ENCODE peak calls at places on chromosomes 7 and 10, in five cellular contexts. One of them, this sample, is unnamed.

GRCh38 chr10:103692421-103693069 is 162.8 kb downstream of the SH3PXD2A start:
- DNase-seq in PC-3: no peak
- DNase-seq in lung: no peak
- DNase-seq in HCT116: no peak
- DNase-seq in CD8-positive, alpha-beta T cell: peak
- DNase-seq in this sample: no peak

GRCh38 chr7:149886018-149886416 is 12.2 kb downstream of the ATP6V0E2 start:
- DNase-seq in CD8-positive, alpha-beta T cell: no peak
- DNase-seq in lung: no peak
- DNase-seq in HCT116: no peak
- DNase-seq in PC-3: no peak
- DNase-seq in this sample: no peak

GRCh38 chr7:15720849-15721471 is 34.5 kb upstream of the MEOX2 start:
- DNase-seq in CD8-positive, alpha-beta T cell: no peak
- DNase-seq in HCT116: peak
- DNase-seq in PC-3: peak
- DNase-seq in lung: no peak
- DNase-seq in this sample: peak

GRCh38 chr7:149838992-149839408 is 825 bp downstream of the ZNF862 start:
- DNase-seq in CD8-positive, alpha-beta T cell: no peak
- DNase-seq in PC-3: peak
- DNase-seq in HCT116: no peak
- DNase-seq in lung: no peak
- DNase-seq in this sample: no peak

GRCh38 chr7:158811461-158811860 is 17.8 kb downstream of the ESYT2 start:
- DNase-seq in lung: peak
- DNase-seq in CD8-positive, alpha-beta T cell: peak
- DNase-seq in PC-3: peak
- DNase-seq in HCT116: no peak
- DNase-seq in this sample: peak

GRCh38 chr10:78657622-78658165 is 411.1 kb upstream of the ZMIZ1 start:
- DNase-seq in PC-3: peak
- DNase-seq in CD8-positive, alpha-beta T cell: peak
- DNase-seq in HCT116: peak
- DNase-seq in lung: peak
- DNase-seq in this sample: no peak

GRCh38 chr10:70672993-70673928 is 955 bp downstream of the ADAMTS14 start:
- DNase-seq in lung: no peak
- DNase-seq in HCT116: no peak
- DNase-seq in CD8-positive, alpha-beta T cell: no peak
- DNase-seq in PC-3: peak
- DNase-seq in this sample: peak

GRCh38 chr7:16504019-16504418 is 22.6 kb upstream of the LRRC72 start:
- DNase-seq in PC-3: peak
- DNase-seq in HCT116: no peak
- DNase-seq in lung: no peak
- DNase-seq in CD8-positive, alpha-beta T cell: no peak
- DNase-seq in this sample: peak

GRCh38 chr7:158814637-158815036 is 14.7 kb downstream of the ESYT2 start:
- DNase-seq in HCT116: no peak
- DNase-seq in PC-3: no peak
- DNase-seq in lung: no peak
- DNase-seq in CD8-positive, alpha-beta T cell: peak
- DNase-seq in this sample: no peak

GRCh38 chr10:15793664-15794063 is 66.6 kb downstream of the MINDY3 start:
- DNase-seq in CD8-positive, alpha-beta T cell: no peak
- DNase-seq in lung: no peak
- DNase-seq in HCT116: no peak
- DNase-seq in PC-3: no peak
- DNase-seq in this sample: no peak

GRCh38 chr10:49071221-49071761 is 44.0 kb downstream of the VSTM4 start:
- DNase-seq in CD8-positive, alpha-beta T cell: no peak
- DNase-seq in HCT116: no peak
- DNase-seq in PC-3: no peak
- DNase-seq in lung: peak
- DNase-seq in this sample: no peak

GRCh38 chr10:60130130-60130579 is 223.8 kb upstream of the CCDC6 start:
- DNase-seq in PC-3: no peak
- DNase-seq in HCT116: no peak
- DNase-seq in CD8-positive, alpha-beta T cell: no peak
- DNase-seq in lung: no peak
- DNase-seq in this sample: no peak

GRCh38 chr10:58956926-58957325 is 219.5 kb upstream of the PHYHIPL start:
- DNase-seq in PC-3: peak
- DNase-seq in CD8-positive, alpha-beta T cell: no peak
- DNase-seq in lung: no peak
- DNase-seq in HCT116: peak
- DNase-seq in this sample: no peak

GRCh38 chr10:122462533-122463465 is 1.4 kb downstream of the HTRA1 start:
- DNase-seq in HCT116: no peak
- DNase-seq in CD8-positive, alpha-beta T cell: no peak
- DNase-seq in lung: no peak
- DNase-seq in PC-3: peak
- DNase-seq in this sample: no peak

GRCh38 chr7:101936612-101937231 is 119.3 kb downstream of the CUX1 start:
- DNase-seq in lung: no peak
- DNase-seq in CD8-positive, alpha-beta T cell: no peak
- DNase-seq in PC-3: no peak
- DNase-seq in HCT116: no peak
- DNase-seq in this sample: no peak

GRCh38 chr10:551489-552252 is 137.8 kb downstream of the DIP2C start:
- DNase-seq in CD8-positive, alpha-beta T cell: no peak
- DNase-seq in HCT116: no peak
- DNase-seq in lung: no peak
- DNase-seq in PC-3: no peak
- DNase-seq in this sample: no peak

GRCh38 chr7:45174966-45175765 is 17.6 kb downstream of the RAMP3 start:
- DNase-seq in HCT116: no peak
- DNase-seq in CD8-positive, alpha-beta T cell: no peak
- DNase-seq in lung: no peak
- DNase-seq in PC-3: no peak
- DNase-seq in this sample: no peak

GRCh38 chr10:28302012-28302667 is 724 bp downstream of the MPP7 start:
- DNase-seq in lung: peak
- DNase-seq in PC-3: peak
- DNase-seq in CD8-positive, alpha-beta T cell: no peak
- DNase-seq in HCT116: no peak
- DNase-seq in this sample: no peak

DNA sequence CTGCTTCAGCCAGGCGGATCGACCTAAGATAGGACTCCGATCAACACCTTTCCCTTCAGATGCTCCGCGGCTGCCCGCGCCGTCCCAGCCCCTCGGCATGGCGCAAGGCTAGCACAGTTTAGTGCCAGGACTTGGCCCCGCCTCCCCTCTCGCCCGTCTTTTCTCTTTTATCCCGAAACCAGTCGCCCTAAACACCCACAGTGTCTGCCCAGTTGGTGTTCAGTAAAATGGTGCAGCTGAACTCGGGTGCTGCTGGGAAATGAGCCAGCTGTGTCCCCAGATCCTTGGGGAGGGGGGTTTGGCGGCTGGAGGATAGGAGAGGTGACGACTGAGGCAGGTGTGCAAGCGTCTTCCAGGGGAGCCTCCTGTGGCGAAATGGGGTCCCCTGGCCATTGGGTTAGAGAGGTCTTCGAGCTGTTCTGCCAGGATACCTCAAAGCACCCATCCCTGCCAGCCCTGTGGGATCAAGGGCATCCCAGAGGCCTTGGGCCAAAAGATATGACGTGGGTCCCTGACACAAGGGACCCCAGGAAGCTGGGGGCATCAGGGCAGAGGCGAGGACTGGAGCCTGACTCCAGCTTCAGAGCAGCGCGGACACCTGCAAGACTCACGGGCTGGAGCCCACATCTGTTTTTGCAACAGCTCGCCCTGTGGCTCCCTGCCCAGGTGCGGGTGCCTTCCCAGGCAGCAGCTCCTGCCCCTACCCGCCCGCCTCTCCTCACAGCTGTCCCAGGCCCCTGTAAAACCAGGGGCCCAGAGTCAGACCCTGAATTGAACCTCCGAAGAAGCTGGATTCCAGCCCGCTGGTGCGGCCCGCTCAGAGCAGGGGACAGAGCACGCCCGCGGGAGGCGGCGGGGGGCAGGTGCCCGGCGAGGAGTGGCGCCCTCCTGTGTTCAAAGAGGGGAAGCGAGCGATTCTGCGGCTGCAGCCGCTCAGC is 88.8 kb downstream of the BEND7 start:
- DNase-seq in PC-3: peak
- DNase-seq in CD8-positive, alpha-beta T cell: peak
- DNase-seq in lung: peak
- DNase-seq in HCT116: no peak
- DNase-seq in this sample: no peak
- H3K4me3 ChIP-seq in PC-3: peak
- H3K4me3 ChIP-seq in CD8-positive, alpha-beta T cell: peak
- H3K4me3 ChIP-seq in lung: no peak
- H3K4me3 ChIP-seq in HCT116: peak
- H3K4me3 ChIP-seq in this sample: peak

GRCh38 chr10:119005377-119006043 is 24.0 kb upstream of the NANOS1 start:
- DNase-seq in lung: no peak
- DNase-seq in PC-3: peak
- DNase-seq in CD8-positive, alpha-beta T cell: no peak
- DNase-seq in HCT116: no peak
- DNase-seq in this sample: no peak

GRCh38 chr10:119007211-119007574 is 22.3 kb upstream of the NANOS1 start:
- DNase-seq in PC-3: no peak
- DNase-seq in lung: no peak
- DNase-seq in HCT116: no peak
- DNase-seq in CD8-positive, alpha-beta T cell: no peak
- DNase-seq in this sample: no peak

GRCh38 chr10:119003572-119004289 is 25.8 kb upstream of the NANOS1 start:
- DNase-seq in PC-3: no peak
- DNase-seq in HCT116: no peak
- DNase-seq in lung: no peak
- DNase-seq in CD8-positive, alpha-beta T cell: no peak
- DNase-seq in this sample: no peak

GRCh38 chr10:119001717-119002500 is 27.6 kb upstream of the NANOS1 start:
- DNase-seq in CD8-positive, alpha-beta T cell: no peak
- DNase-seq in HCT116: no peak
- DNase-seq in lung: no peak
- DNase-seq in PC-3: no peak
- DNase-seq in this sample: no peak

DNA sequence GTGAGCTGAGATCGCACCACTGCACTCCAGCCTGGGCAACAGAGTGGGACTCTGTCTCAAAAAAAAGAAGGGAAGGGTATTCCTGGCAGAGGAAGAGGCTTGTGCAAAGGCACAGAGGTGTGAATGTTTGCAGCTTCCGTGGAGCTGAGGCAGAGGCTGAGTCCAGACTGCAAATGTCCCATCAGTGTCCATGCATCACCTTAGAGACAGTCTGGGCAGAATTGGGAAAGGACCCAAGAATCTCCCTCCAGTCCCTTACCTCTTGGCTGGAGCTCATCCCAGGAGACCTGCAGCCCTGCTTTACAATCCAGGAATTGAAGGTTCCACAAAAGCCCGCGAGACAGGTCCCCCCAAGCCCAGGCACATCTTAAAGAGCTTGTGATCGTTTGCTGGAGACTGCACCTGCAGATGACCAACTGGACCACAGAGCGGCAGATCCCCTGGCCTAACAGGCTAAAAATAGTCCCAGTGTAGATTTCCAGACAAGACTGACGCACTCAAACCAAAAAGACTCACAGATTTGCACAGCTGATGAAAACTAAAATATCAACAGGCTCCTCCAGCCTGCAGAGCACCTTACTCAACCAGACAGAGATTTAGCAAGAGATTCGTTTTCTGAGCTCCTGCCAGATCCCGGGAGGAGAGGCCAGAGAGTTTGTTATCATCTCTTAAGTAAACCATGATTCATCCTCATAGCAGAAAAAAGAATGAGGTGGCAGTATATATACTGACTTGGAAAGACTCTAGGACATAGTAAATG is 22.9 kb upstream of the NANOS1 start:
- DNase-seq in HCT116: no peak
- DNase-seq in lung: peak
- DNase-seq in CD8-positive, alpha-beta T cell: no peak
- DNase-seq in PC-3: peak
- DNase-seq in this sample: peak
- H3K4me3 ChIP-seq in HCT116: no peak
- H3K4me3 ChIP-seq in lung: no peak
- H3K4me3 ChIP-seq in CD8-positive, alpha-beta T cell: no peak
- H3K4me3 ChIP-seq in PC-3: no peak
- H3K4me3 ChIP-seq in this sample: no peak

GRCh38 chr7:72336382-72336886 is 75.7 kb downstream of the CALN1 start:
- DNase-seq in CD8-positive, alpha-beta T cell: no peak
- DNase-seq in HCT116: no peak
- DNase-seq in PC-3: no peak
- DNase-seq in lung: no peak
- DNase-seq in this sample: no peak
- H3K4me3 ChIP-seq in CD8-positive, alpha-beta T cell: no peak
- H3K4me3 ChIP-seq in HCT116: no peak
- H3K4me3 ChIP-seq in PC-3: no peak
- H3K4me3 ChIP-seq in lung: no peak
- H3K4me3 ChIP-seq in this sample: no peak

GRCh38 chr7:94394399-94395140 is at the start of gene COL1A2:
- DNase-seq in PC-3: peak
- DNase-seq in HCT116: no peak
- DNase-seq in lung: peak
- DNase-seq in CD8-positive, alpha-beta T cell: peak
- DNase-seq in this sample: peak
- H3K4me3 ChIP-seq in PC-3: no peak
- H3K4me3 ChIP-seq in HCT116: no peak
- H3K4me3 ChIP-seq in lung: peak
- H3K4me3 ChIP-seq in CD8-positive, alpha-beta T cell: peak
- H3K4me3 ChIP-seq in this sample: peak

GRCh38 chr7:42219447-42219846 is 17.6 kb downstream of the GLI3 start:
- DNase-seq in lung: no peak
- DNase-seq in PC-3: no peak
- DNase-seq in CD8-positive, alpha-beta T cell: no peak
- DNase-seq in HCT116: no peak
- DNase-seq in this sample: no peak
- H3K4me3 ChIP-seq in lung: no peak
- H3K4me3 ChIP-seq in PC-3: no peak
- H3K4me3 ChIP-seq in CD8-positive, alpha-beta T cell: no peak
- H3K4me3 ChIP-seq in HCT116: no peak
- H3K4me3 ChIP-seq in this sample: no peak

This sample was measured in skeletal muscle cell.